ENCODE peak calls at places on chromosomes 11 and 22, in four cellular contexts. Y is K562, V is GM12878, O is GM12891. M is an unnamed sample.

GRCh38 chr11:125348704-125349635 is 147.1 kb downstream of the FEZ1 start:
- DNase-seq in O (peak), Y (peak), V (no peak), M (no peak)

GRCh38 chr11:130868865-130869264 is 47.4 kb downstream of the SNX19 start:
- DNase-seq in Y (no peak), O (no peak), V (no peak), M (no peak)

GRCh38 chr11:111454561-111455192 is 57.5 kb downstream of the BTG4 start:
- DNase-seq in Y (peak), V (no peak), O (peak), M (peak)

GRCh38 chr22:41447435-41448188 is 1.0 kb upstream of the TOB2 start:
- DNase-seq in Y (peak), V (no peak), O (no peak), M (no peak)

GRCh38 chr11:27012254-27012921 is 18.5 kb downstream of the FIBIN start:
- DNase-seq in V (no peak), Y (no peak), O (no peak), M (no peak)

GRCh38 chr11:14248577-14248976 is 110.4 kb downstream of the RRAS2 start:
- DNase-seq in O (no peak), V (no peak), Y (no peak), M (no peak)

GRCh38 chr11:130475426-130476053 is 27.1 kb downstream of the ADAMTS15 start:
- DNase-seq in O (no peak), Y (no peak), V (no peak), M (no peak)

GRCh38 chr11:46367244-46367915 is 14.1 kb upstream of the MDK start:
- DNase-seq in Y (peak), V (no peak), O (no peak), M (no peak)

GRCh38 chr11:74011360-74012071 is 2.6 kb upstream of the UCP3 start:
- DNase-seq in Y (peak), V (peak), O (no peak), M (no peak)

GRCh38 chr11:128576555-128576954 is 10.8 kb downstream of the ETS1 start:
- DNase-seq in V (no peak), Y (no peak), O (no peak), M (no peak)

GRCh38 chr22:30922151-30922611 is 46.4 kb downstream of the MORC2 start:
- DNase-seq in Y (no peak), V (peak), O (peak), M (no peak)

GRCh38 chr11:62546937-62547625 is 475 bp upstream of the AHNAK start:
- DNase-seq in O (no peak), Y (no peak), V (no peak), M (no peak)

GRCh38 chr11:62792193-62792575 is 378 bp upstream of the TMEM223 start:
- DNase-seq in V (no peak), Y (peak), O (no peak), M (no peak)

GRCh38 chr11:65868076-65868667 is 4.4 kb downstream of the EFEMP2 start:
- DNase-seq in O (no peak), V (no peak), Y (no peak), M (no peak)

GRCh38 chr11:115985896-115986295 is 481.7 kb upstream of the CADM1 start:
- DNase-seq in Y (no peak), V (no peak), O (no peak), M (no peak)

GRCh38 chr11:116792869-116793475 is 1.3 kb upstream of the APOA5 start:
- DNase-seq in V (no peak), Y (no peak), O (no peak), M (no peak)

GRCh38 chr11:112885744-112886706 is 75.2 kb upstream of the NCAM1 start:
- DNase-seq in O (no peak), V (no peak), Y (no peak), M (no peak)

GRCh38 chr22:19882446-19883381 is 28.0 kb upstream of the GNB1L start:
- DNase-seq in Y (no peak), O (no peak), V (no peak), M (no peak)

GRCh38 chr22:24822471-24822870 is 16.5 kb downstream of the SGSM1 start:
- DNase-seq in O (no peak), Y (no peak), V (no peak), M (no peak)

GRCh38 chr11:130190371-130190881 is 30.8 kb downstream of the ST14 start:
- DNase-seq in V (no peak), Y (no peak), O (no peak), M (no peak)

GRCh38 chr22:49206281-49206680 is 621.4 kb downstream of the BRD1 start:
- DNase-seq in V (no peak), Y (no peak), O (no peak), M (no peak)

DNA sequence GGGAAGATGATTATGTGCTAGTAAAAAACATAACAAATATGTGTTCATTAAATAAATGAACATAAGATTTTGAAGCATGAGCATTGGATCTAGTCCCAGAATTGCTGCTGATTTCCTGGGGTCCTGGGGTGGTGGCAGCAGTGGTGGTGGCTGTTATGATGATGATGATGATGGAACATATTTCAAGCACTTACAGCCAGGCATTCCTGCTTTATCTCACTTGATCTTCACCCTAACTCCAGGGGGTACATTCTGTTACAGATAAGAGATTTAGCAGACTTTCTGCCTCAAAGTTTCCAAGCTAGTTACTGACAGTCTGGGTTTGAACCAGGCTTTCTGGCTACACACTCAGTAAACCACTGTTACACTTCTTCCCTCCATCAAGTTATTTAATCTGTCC is 5.2 kb downstream of the TRAPPC4 start:
- DNase-seq in O (no peak), V (no peak), Y (peak), M (no peak)
- TF ChIP-seq SPI1 in O (no peak), V (no peak), Y (no peak), M (no peak)

GRCh38 chr11:119484741-119485605 is 62.0 kb upstream of the THY1 start:
- DNase-seq in Y (no peak), O (no peak), V (no peak), M (no peak)
- TF ChIP-seq SPI1 in Y (no peak), O (no peak), V (no peak), M (no peak)

GRCh38 chr11:29334781-29335140 is 682.1 kb downstream of the KCNA4 start:
- DNase-seq in V (no peak), O (no peak), Y (no peak), M (no peak)

GRCh38 chr11:29333993-29334780 is 682.6 kb downstream of the KCNA4 start:
- DNase-seq in O (no peak), Y (no peak), V (peak), M (no peak)

GRCh38 chr11:29336727-29337212 is 680.1 kb downstream of the KCNA4 start:
- DNase-seq in Y (no peak), V (no peak), O (no peak), M (no peak)
- TF ChIP-seq SPI1 in Y (no peak), V (no peak), O (no peak), M (no peak)

GRCh38 chr11:13166036-13166435 is 111.6 kb upstream of the BMAL1 start:
- DNase-seq in V (no peak), Y (no peak), O (no peak), M (no peak)
- TF ChIP-seq SPI1 in V (no peak), Y (no peak), O (no peak), M (no peak)

GRCh38 chr11:5336331-5336730 is 7.0 kb downstream of the OR51B5 start:
- DNase-seq in V (no peak), Y (no peak), O (no peak), M (no peak)
- TF ChIP-seq SPI1 in V (no peak), Y (no peak), O (no peak), M (no peak)

GRCh38 chr11:33701302-33701701 is 676 bp upstream of the C11orf91 start:
- DNase-seq in O (no peak), V (no peak), Y (no peak), M (no peak)
- TF ChIP-seq SPI1 in O (no peak), V (no peak), Y (no peak), M (no peak)

DNA sequence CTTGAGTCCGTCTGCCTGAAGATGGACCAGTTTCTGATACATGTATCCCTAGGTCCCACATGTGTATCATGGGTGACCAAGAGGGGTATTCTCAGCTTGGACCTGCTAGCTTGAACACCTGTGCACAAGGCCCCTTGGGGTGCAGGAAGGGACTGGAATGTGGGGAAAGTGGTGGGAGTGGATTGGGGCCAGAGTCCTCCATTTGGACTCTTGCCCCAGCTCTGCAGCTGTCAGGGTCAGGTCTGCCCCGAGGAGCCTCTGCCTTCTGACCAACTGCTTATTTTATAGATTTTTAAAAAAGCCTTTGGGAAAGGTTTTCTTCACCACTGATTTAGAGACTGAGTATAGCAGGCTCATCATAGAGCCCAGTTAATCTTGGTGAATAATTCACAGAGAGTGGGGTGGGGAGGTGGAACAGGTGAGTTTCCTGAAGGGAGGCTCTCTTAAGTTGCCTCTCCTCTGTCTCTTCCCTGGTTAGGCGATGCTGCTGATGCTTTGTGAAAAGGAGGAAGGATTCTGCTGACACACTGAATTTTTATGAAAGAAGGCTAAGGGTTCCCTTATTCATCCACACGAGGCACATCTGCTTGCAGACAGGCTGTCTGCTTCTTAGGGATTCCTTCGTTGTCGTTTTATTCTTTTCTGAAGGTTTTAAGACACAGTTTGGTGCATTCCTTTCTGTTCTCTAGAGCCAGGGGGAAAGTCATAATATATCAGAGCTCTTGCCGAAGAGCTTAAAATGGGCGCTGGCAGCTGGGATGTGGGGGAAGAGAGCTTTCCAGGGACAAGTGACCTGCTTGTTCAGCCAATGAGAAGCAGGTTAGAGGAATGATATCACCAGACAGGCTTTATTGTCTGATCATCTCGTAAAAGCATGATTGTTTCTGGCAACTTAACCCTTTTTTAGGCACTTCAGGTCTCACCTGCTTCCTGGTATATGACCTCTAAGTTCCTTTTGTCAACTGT is 19.9 kb downstream of the TRIM44 start:
- DNase-seq in O (no peak), V (no peak), Y (no peak), M (no peak)
- TF ChIP-seq SPI1 in O (no peak), V (no peak), Y (no peak), M (no peak)

GRCh38 chr22:44182591-44183588 is 2.2 kb downstream of the PARVG start:
- DNase-seq in Y (no peak), O (peak), V (no peak), M (peak)

GRCh38 chr22:44179989-44180705 is 578 bp upstream of the PARVG start:
- DNase-seq in V (no peak), Y (no peak), O (no peak), M (peak)

GRCh38 chr22:44181033-44181911 is 547 bp downstream of the PARVG start:
- DNase-seq in Y (no peak), O (peak), V (no peak), M (peak)

GRCh38 chr22:44180706-44181032 is at the start of gene PARVG:
- DNase-seq in Y (no peak), V (peak), O (peak), M (no peak)

GRCh38 chr22:44181912-44182590 is 1.3 kb downstream of the PARVG start:
- DNase-seq in Y (no peak), V (no peak), O (no peak), M (no peak)
- TF ChIP-seq SPI1 in Y (no peak), V (no peak), O (no peak), M (no peak)

DNA sequence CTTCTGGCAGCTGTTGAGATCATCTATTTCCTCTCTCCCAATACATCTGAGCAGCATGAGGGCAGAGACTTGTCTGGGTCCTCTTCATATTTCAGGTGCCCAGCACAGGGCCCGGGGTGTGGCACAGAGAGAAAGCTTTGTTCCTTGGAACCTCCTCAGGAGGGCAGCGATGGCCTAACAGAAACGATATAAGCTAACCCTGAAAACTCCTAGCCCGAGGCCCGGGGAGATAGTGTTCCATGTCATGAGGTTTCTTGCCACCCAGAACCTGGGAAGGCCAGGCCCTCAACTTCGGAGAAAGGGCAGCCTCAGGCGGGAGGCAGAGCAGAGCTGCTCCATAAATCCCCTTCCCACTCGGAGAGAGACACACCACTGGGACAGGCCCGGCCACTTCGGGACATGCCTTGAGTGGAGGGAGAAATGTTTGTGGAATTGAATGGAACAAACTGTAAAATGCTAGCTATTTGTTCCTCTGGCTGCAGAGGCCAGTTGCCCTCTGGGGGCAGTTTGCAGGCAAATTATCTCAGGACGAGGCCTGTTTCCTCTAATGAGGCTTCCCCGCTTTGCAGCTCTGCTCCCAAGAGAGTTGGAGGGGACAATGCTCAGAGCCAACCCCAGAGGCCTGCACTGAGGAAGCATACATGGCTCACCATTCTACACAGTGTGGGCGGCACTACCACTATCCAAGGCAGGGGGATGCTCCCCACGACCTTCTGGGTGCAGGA is 11.6 kb downstream of the ARRB1 start:
- DNase-seq in Y (no peak), O (no peak), V (peak), M (no peak)
- TF ChIP-seq SPI1 in Y (no peak), O (no peak), V (no peak), M (no peak)